ENCODE peak calls at places on chromosomes 5 and 9, in five cellular contexts. One of them, this sample, is unnamed.

GRCh38 chr9:88819471-88819870 is 171.8 kb upstream of the S1PR3 start:
- DNase-seq in adipocyte: no peak
- DNase-seq in astrocyte of the cerebellum: no peak
- DNase-seq in kidney: no peak
- DNase-seq in adrenal gland: no peak
- DNase-seq in this sample: no peak

GRCh38 chr9:130672466-130672865 is 8.1 kb downstream of the PRDM12 start:
- DNase-seq in astrocyte of the cerebellum: no peak
- DNase-seq in adrenal gland: no peak
- DNase-seq in adipocyte: no peak
- DNase-seq in kidney: no peak
- DNase-seq in this sample: no peak

GRCh38 chr9:130451509-130452388 is 7.0 kb downstream of the ASS1 start:
- DNase-seq in kidney: peak
- DNase-seq in adrenal gland: peak
- DNase-seq in adipocyte: peak
- DNase-seq in astrocyte of the cerebellum: peak
- DNase-seq in this sample: peak

GRCh38 chr5:171968512-171968911 is 37.9 kb downstream of the FBXW11 start:
- DNase-seq in astrocyte of the cerebellum: no peak
- DNase-seq in adrenal gland: no peak
- DNase-seq in adipocyte: no peak
- DNase-seq in kidney: no peak
- DNase-seq in this sample: no peak

GRCh38 chr5:170483701-170484458 is 19.9 kb upstream of the KCNIP1 start:
- DNase-seq in kidney: no peak
- DNase-seq in adipocyte: no peak
- DNase-seq in adrenal gland: no peak
- DNase-seq in astrocyte of the cerebellum: no peak
- DNase-seq in this sample: no peak

GRCh38 chr9:34508951-34509350 is 13.8 kb downstream of the ENHO start:
- DNase-seq in adipocyte: no peak
- DNase-seq in adrenal gland: no peak
- DNase-seq in kidney: no peak
- DNase-seq in astrocyte of the cerebellum: no peak
- DNase-seq in this sample: no peak

GRCh38 chr9:109717342-109717741 is 62.7 kb upstream of the PALM2AKAP2 start:
- DNase-seq in adrenal gland: no peak
- DNase-seq in kidney: no peak
- DNase-seq in astrocyte of the cerebellum: no peak
- DNase-seq in adipocyte: no peak
- DNase-seq in this sample: no peak

GRCh38 chr5:82272957-82273356 is 5.2 kb downstream of the RPS23 start:
- DNase-seq in kidney: peak
- DNase-seq in adrenal gland: no peak
- DNase-seq in astrocyte of the cerebellum: no peak
- DNase-seq in adipocyte: no peak
- DNase-seq in this sample: no peak

GRCh38 chr9:26675055-26675454 is 217.5 kb downstream of the CAAP1 start:
- DNase-seq in adipocyte: peak
- DNase-seq in astrocyte of the cerebellum: no peak
- DNase-seq in kidney: no peak
- DNase-seq in adrenal gland: no peak
- DNase-seq in this sample: no peak

GRCh38 chr9:90099262-90099982 is 494.6 kb downstream of the GADD45G start:
- DNase-seq in kidney: no peak
- DNase-seq in adipocyte: peak
- DNase-seq in astrocyte of the cerebellum: no peak
- DNase-seq in adrenal gland: peak
- DNase-seq in this sample: no peak

GRCh38 chr9:135811796-135812195 is 95.5 kb downstream of the CAMSAP1 start:
- DNase-seq in kidney: no peak
- DNase-seq in adipocyte: no peak
- DNase-seq in astrocyte of the cerebellum: peak
- DNase-seq in adrenal gland: no peak
- DNase-seq in this sample: peak

GRCh38 chr5:118040496-118040895 is 947.9 kb downstream of the DTWD2 start:
- DNase-seq in astrocyte of the cerebellum: no peak
- DNase-seq in adrenal gland: no peak
- DNase-seq in adipocyte: no peak
- DNase-seq in kidney: no peak
- DNase-seq in this sample: no peak

GRCh38 chr5:163889369-163889768 is 383.9 kb downstream of the MAT2B start:
- DNase-seq in kidney: no peak
- DNase-seq in adrenal gland: no peak
- DNase-seq in astrocyte of the cerebellum: peak
- DNase-seq in adipocyte: peak
- DNase-seq in this sample: peak

GRCh38 chr5:104241051-104241450 is 678.5 kb upstream of the NUDT12 start:
- DNase-seq in astrocyte of the cerebellum: no peak
- DNase-seq in adrenal gland: no peak
- DNase-seq in kidney: no peak
- DNase-seq in adipocyte: no peak
- DNase-seq in this sample: peak

GRCh38 chr5:132466453-132467291 is 23.9 kb downstream of the IRF1 start:
- DNase-seq in adipocyte: no peak
- DNase-seq in kidney: peak
- DNase-seq in astrocyte of the cerebellum: peak
- DNase-seq in adrenal gland: peak
- DNase-seq in this sample: no peak

GRCh38 chr9:5851445-5851844 is 18.5 kb upstream of the ERMP1 start:
- DNase-seq in kidney: no peak
- DNase-seq in astrocyte of the cerebellum: no peak
- DNase-seq in adrenal gland: peak
- DNase-seq in adipocyte: peak
- DNase-seq in this sample: peak

GRCh38 chr5:98768160-98769005 is 5.1 kb upstream of the RGMB start:
- DNase-seq in kidney: no peak
- DNase-seq in adrenal gland: peak
- DNase-seq in adipocyte: peak
- DNase-seq in astrocyte of the cerebellum: no peak
- DNase-seq in this sample: no peak

GRCh38 chr5:177538876-177539275 is 15.5 kb downstream of the FAM193B start:
- DNase-seq in kidney: no peak
- DNase-seq in adipocyte: no peak
- DNase-seq in astrocyte of the cerebellum: no peak
- DNase-seq in adrenal gland: no peak
- DNase-seq in this sample: no peak

GRCh38 chr9:90428517-90428916 is 214.1 kb downstream of the DIRAS2 start:
- DNase-seq in adipocyte: no peak
- DNase-seq in adrenal gland: no peak
- DNase-seq in astrocyte of the cerebellum: no peak
- DNase-seq in kidney: no peak
- DNase-seq in this sample: no peak

GRCh38 chr9:89380437-89381307 is 62.4 kb downstream of the SECISBP2 start:
- DNase-seq in astrocyte of the cerebellum: no peak
- DNase-seq in adrenal gland: no peak
- DNase-seq in kidney: no peak
- DNase-seq in adipocyte: no peak
- DNase-seq in this sample: no peak

GRCh38 chr9:31542384-31543055 is 841.9 kb upstream of the ACO1 start:
- DNase-seq in kidney: no peak
- DNase-seq in adipocyte: peak
- DNase-seq in adrenal gland: peak
- DNase-seq in astrocyte of the cerebellum: peak
- DNase-seq in this sample: peak

GRCh38 chr9:90839183-90839582 is 37.6 kb downstream of the SYK start:
- DNase-seq in astrocyte of the cerebellum: no peak
- DNase-seq in adipocyte: no peak
- DNase-seq in adrenal gland: no peak
- DNase-seq in kidney: no peak
- DNase-seq in this sample: no peak

GRCh38 chr5:142576303-142576702 is 109.6 kb downstream of the FGF1 start:
- DNase-seq in adrenal gland: no peak
- DNase-seq in kidney: no peak
- DNase-seq in adipocyte: no peak
- DNase-seq in astrocyte of the cerebellum: no peak
- DNase-seq in this sample: no peak
- H3K4me3 ChIP-seq in adrenal gland: no peak
- H3K4me3 ChIP-seq in kidney: no peak
- H3K4me3 ChIP-seq in adipocyte: no peak
- H3K4me3 ChIP-seq in astrocyte of the cerebellum: no peak
- H3K4me3 ChIP-seq in this sample: no peak

DNA sequence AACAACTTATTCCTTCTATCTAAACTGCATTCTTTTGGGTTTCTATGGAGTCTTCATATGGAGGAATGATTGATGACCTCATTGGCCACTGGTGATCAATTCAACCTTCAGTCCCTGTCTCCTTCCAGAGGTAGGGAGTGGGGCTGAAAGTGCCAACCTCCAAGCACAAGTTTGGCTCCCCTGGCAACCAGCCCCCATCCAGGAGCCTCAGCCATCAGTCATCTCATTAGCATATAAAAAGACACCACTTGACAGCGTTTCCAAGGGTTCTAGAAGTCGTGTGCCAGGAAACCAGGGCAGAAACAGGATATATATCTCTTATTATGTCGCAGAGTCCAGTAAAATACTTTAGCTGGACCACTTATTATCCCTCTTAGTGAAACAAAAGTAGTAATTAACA is 9.8 kb downstream of the SLC31A2 start:
- DNase-seq in astrocyte of the cerebellum: no peak
- DNase-seq in kidney: no peak
- DNase-seq in adipocyte: no peak
- DNase-seq in adrenal gland: no peak
- DNase-seq in this sample: no peak
- H3K4me3 ChIP-seq in astrocyte of the cerebellum: no peak
- H3K4me3 ChIP-seq in kidney: no peak
- H3K4me3 ChIP-seq in adipocyte: no peak
- H3K4me3 ChIP-seq in adrenal gland: no peak
- H3K4me3 ChIP-seq in this sample: no peak

DNA sequence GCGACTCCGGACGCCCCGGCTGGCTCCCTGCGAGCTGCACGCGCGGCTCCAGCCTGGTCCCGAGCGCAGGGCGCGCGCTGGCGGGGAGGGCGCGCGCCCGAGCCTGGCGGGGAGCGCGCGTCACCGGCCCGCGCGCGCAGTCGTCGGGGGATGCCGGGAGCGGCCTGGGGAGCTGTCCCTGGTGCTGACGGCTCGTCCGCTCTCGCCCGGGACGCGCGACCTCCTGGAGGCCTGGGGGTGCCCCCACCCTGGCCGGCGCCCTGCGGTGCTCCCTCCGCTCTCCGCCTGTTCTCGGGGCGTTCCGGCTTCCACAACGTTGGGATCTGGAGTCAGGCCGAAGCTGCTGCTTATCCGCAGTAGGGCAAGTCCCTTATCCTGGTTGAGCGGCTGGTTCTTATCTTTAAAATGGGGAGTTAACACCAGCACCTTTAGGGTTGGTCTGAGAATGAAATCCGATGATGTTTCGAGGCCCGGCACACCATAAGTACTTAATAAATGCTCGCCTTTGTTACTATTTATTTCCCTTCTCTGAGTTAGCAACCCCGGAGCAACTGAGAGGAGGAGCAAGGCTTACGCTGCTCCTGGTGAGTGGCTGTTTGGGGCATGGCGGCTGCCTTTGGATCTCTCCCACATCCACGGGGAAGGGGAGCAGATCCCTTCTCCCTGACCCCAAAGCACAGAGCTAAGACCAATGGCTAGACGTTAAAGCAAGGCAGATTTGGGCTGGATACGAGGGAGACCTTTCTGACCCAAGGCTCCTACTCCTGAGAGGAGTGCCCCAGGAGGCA is at the start of gene FAM163B:
- DNase-seq in kidney: peak
- DNase-seq in adrenal gland: peak
- DNase-seq in adipocyte: peak
- DNase-seq in astrocyte of the cerebellum: no peak
- DNase-seq in this sample: peak
- H3K4me3 ChIP-seq in kidney: no peak
- H3K4me3 ChIP-seq in adrenal gland: peak
- H3K4me3 ChIP-seq in adipocyte: no peak
- H3K4me3 ChIP-seq in astrocyte of the cerebellum: no peak
- H3K4me3 ChIP-seq in this sample: no peak

GRCh38 chr5:88141695-88141979 is 127.0 kb downstream of the TMEM161B start:
- DNase-seq in adrenal gland: no peak
- DNase-seq in kidney: no peak
- DNase-seq in astrocyte of the cerebellum: no peak
- DNase-seq in adipocyte: no peak
- DNase-seq in this sample: no peak
- H3K4me3 ChIP-seq in adrenal gland: peak
- H3K4me3 ChIP-seq in kidney: peak
- H3K4me3 ChIP-seq in astrocyte of the cerebellum: peak
- H3K4me3 ChIP-seq in adipocyte: peak
- H3K4me3 ChIP-seq in this sample: peak

DNA sequence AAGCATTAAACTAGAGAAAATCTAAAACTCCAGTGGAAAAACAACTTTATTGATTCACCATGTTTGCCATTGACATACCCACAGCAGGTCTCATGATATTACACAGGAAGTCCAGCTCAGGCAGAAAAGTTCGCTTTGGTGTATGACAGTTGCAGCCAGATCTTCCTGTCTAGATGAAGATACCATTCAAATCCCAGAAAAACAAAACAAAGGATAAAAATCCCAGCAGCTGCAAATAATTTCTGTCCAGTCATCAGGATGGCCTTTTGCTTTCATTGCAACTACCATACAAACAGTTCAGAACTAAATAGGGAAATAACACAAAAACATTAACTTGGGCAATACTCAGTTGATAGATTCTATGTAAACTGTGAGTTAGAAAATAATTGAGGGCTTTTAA is 136.0 kb upstream of the NREP start:
- DNase-seq in adrenal gland: no peak
- DNase-seq in kidney: no peak
- DNase-seq in adipocyte: peak
- DNase-seq in astrocyte of the cerebellum: no peak
- DNase-seq in this sample: peak
- H3K4me3 ChIP-seq in adrenal gland: no peak
- H3K4me3 ChIP-seq in kidney: no peak
- H3K4me3 ChIP-seq in adipocyte: no peak
- H3K4me3 ChIP-seq in astrocyte of the cerebellum: no peak
- H3K4me3 ChIP-seq in this sample: no peak

GRCh38 chr5:141604318-141604717 is 14.5 kb downstream of the DIAPH1 start:
- DNase-seq in adipocyte: peak
- DNase-seq in adrenal gland: peak
- DNase-seq in astrocyte of the cerebellum: peak
- DNase-seq in kidney: no peak
- DNase-seq in this sample: peak
- H3K4me3 ChIP-seq in adipocyte: peak
- H3K4me3 ChIP-seq in adrenal gland: no peak
- H3K4me3 ChIP-seq in astrocyte of the cerebellum: no peak
- H3K4me3 ChIP-seq in kidney: no peak
- H3K4me3 ChIP-seq in this sample: no peak

DNA sequence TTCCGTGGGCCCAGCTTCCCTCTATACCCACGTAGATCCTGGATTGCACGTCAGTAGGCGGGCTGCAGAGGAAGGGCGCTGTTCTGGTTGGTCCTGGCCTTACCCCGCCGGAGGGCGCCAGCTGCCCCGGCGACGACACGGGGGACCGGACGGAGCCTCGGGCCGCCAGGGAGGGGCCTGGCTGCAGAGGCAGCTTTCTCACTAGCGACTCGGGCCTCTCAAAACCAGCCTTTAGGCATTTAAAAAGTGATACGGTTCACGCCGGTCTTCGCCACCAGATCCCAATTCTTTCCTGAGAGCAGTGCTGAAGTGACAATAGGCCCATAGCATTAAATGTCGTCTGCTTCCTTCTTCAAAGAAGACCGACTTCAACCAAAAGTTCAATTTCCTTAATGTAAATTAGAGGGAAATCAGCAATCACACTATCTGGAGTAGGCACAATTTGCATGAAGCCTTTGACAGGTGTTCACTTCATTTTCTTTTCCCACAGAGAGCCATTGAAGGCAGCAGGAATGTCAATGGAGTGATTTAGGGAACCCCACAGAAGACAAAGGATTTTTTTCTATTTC is 17.6 kb upstream of the UBE2D2 start:
- DNase-seq in astrocyte of the cerebellum: no peak
- DNase-seq in adipocyte: no peak
- DNase-seq in kidney: peak
- DNase-seq in adrenal gland: peak
- DNase-seq in this sample: no peak
- H3K4me3 ChIP-seq in astrocyte of the cerebellum: no peak
- H3K4me3 ChIP-seq in adipocyte: peak
- H3K4me3 ChIP-seq in kidney: peak
- H3K4me3 ChIP-seq in adrenal gland: peak
- H3K4me3 ChIP-seq in this sample: no peak